ENCODE peak calls at places on chromosomes 13 and 19, in nine cellular contexts. J, G, D, C, F, Z, X, Q and A are unnamed samples.

GRCh38 chr13:93620366-93620765 is 393.8 kb downstream of the GPC6 start:
- DNase-seq in J (peak), G (no peak), D (no peak), C (no peak), F (no peak), Z (no peak), X (no peak), Q (no peak), A (no peak)

GRCh38 chr13:23372264-23372905 is 61.1 kb downstream of the SACS start:
- DNase-seq in J (peak), G (no peak), D (no peak), C (no peak), F (no peak), Z (peak), X (no peak), Q (no peak), A (no peak)

GRCh38 chr13:113080361-113080831 is 25.2 kb upstream of the F7 start:
- DNase-seq in J (no peak), G (no peak), D (no peak), C (no peak), F (no peak), Z (no peak), X (no peak), Q (no peak), A (peak)

GRCh38 chr19:47598407-47599349 is 10.3 kb upstream of the BICRA start:
- DNase-seq in J (peak), G (no peak), D (peak), C (no peak), F (no peak), Z (peak), X (peak), Q (peak), A (no peak)

GRCh38 chr19:38233740-38234251 is 9.8 kb upstream of the DPF1 start:
- DNase-seq in J (no peak), G (peak), D (no peak), C (peak), F (peak), Z (peak), X (peak), Q (peak), A (no peak)

GRCh38 chr13:111326981-111327642 is 6.7 kb downstream of the TEX29 start:
- DNase-seq in J (no peak), G (no peak), D (peak), C (no peak), F (no peak), Z (no peak), X (no peak), Q (no peak), A (no peak)

GRCh38 chr13:110758195-110758594 is 44.7 kb downstream of the ING1 start:
- DNase-seq in J (peak), G (no peak), D (no peak), C (no peak), F (no peak), Z (peak), X (no peak), Q (no peak), A (no peak)

GRCh38 chr19:7078007-7078406 is 8.5 kb downstream of the ZNF557 start:
- DNase-seq in J (no peak), G (no peak), D (no peak), C (no peak), F (no peak), Z (no peak), X (no peak), Q (no peak), A (no peak)

GRCh38 chr19:54207908-54208783 is 7.5 kb downstream of the RPS9 start:
- DNase-seq in J (peak), G (peak), D (peak), C (peak), F (no peak), Z (peak), X (peak), Q (peak), A (no peak)

GRCh38 chr13:67120872-67121531 is 109.1 kb downstream of the PCDH9 start:
- DNase-seq in J (peak), G (no peak), D (no peak), C (no peak), F (no peak), Z (peak), X (no peak), Q (no peak), A (no peak)

GRCh38 chr13:98504371-98504963 is 72.4 kb downstream of the STK24 start:
- DNase-seq in J (no peak), G (no peak), D (no peak), C (no peak), F (no peak), Z (no peak), X (no peak), Q (no peak), A (no peak)

GRCh38 chr19:47613165-47614146 is 4.5 kb downstream of the BICRA start:
- DNase-seq in J (peak), G (no peak), D (no peak), C (no peak), F (no peak), Z (peak), X (peak), Q (no peak), A (no peak)

GRCh38 chr19:42083537-42083936 is 7.6 kb downstream of the ZNF574 start:
- DNase-seq in J (no peak), G (no peak), D (no peak), C (no peak), F (no peak), Z (no peak), X (no peak), Q (no peak), A (no peak)

GRCh38 chr19:42079886-42080763 is 4.2 kb downstream of the ZNF574 start:
- DNase-seq in J (no peak), G (no peak), D (no peak), C (no peak), F (no peak), Z (no peak), X (no peak), Q (no peak), A (no peak)

GRCh38 chr19:42080764-42081375 is 4.9 kb downstream of the ZNF574 start:
- DNase-seq in J (no peak), G (no peak), D (no peak), C (no peak), F (no peak), Z (no peak), X (no peak), Q (no peak), A (no peak)

GRCh38 chr19:42079276-42079669 is 3.3 kb downstream of the ZNF574 start:
- DNase-seq in J (no peak), G (no peak), D (no peak), C (no peak), F (no peak), Z (no peak), X (no peak), Q (no peak), A (no peak)

GRCh38 chr19:42081584-42082258 is 5.8 kb downstream of the ZNF574 start:
- DNase-seq in J (peak), G (no peak), D (no peak), C (no peak), F (peak), Z (peak), X (no peak), Q (no peak), A (no peak)
- TF ChIP-seq CTCF in J (peak), G (no peak), D (no peak), C (peak), F (peak), Z (peak), X (no peak), Q (peak), A (peak)

DNA sequence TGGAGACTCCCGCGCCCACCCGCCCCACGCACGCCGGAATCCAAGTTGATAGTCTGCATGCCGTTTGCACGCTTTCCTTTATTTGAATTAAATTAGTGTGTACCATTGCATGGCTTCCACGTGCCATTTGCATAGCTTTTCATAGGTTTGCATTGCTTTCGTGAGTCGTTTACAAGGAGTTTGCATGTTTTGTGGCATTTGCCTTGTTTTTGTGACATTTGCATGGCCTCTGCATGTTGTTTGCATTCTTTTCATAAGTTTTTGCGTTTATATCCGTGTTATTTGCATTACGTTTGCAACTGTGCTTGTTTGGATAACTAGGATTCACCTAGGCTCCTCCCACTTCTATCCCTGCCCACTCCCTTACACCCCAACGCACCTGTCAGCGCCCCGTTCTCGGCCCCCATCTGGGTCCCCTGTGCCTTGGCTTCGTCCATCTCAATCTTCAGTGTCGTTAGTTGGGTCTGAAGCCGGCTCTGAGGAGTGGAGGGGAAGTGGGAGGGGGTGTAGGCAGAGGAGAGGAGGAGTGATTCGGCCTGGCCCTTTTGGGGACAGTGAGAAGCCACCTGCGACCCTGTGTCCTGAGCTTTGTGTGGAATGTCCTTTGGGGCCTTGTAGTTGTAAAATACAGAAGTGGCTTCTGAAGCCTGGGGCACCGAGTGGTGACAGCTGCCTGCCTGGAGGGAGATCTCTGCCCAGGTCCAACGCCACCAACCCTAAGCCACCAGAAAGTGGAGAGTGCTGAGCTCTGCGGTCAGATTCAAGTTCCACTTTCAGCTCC is 2.4 kb downstream of the CCDC194 start:
- DNase-seq in J (no peak), G (no peak), D (no peak), C (no peak), F (no peak), Z (no peak), X (no peak), Q (no peak), A (no peak)
- TF ChIP-seq CTCF in J (no peak), G (peak), D (no peak), C (no peak), F (peak), Z (no peak), X (no peak), Q (no peak), A (peak)

GRCh38 chr19:13762635-13763235 is 1.6 kb upstream of the MRI1 start:
- DNase-seq in J (no peak), G (no peak), D (no peak), C (no peak), F (no peak), Z (no peak), X (no peak), Q (no peak), A (peak)

GRCh38 chr19:13763300-13763699 is 1.0 kb upstream of the MRI1 start:
- DNase-seq in J (no peak), G (no peak), D (no peak), C (no peak), F (no peak), Z (no peak), X (no peak), Q (no peak), A (no peak)

GRCh38 chr19:13758795-13759194 is 5.5 kb upstream of the MRI1 start:
- DNase-seq in J (no peak), G (no peak), D (no peak), C (no peak), F (no peak), Z (no peak), X (no peak), Q (no peak), A (no peak)

GRCh38 chr19:13764101-13764807 is at the start of gene MRI1:
- DNase-seq in J (peak), G (peak), D (peak), C (peak), F (peak), Z (peak), X (peak), Q (peak), A (no peak)

DNA sequence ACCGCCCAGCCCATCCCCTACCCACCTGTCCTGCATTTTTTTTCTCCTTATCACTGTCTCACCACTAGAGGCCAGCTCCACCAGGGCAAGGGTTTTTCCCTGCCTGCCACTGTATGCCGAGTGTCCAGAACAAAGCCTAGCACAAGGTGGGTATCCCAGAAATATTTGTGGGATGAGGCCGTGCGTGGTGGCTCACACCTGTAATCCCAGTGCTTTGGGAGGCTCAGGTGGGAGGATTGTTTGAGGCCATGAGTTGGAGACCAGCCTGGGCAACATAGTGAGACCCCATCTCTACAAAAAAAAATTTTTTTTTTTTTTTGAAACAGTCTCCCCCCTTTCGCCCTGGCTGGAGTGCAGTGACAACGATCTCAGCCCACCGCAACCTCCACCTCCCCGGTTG is 2.9 kb upstream of the MRI1 start:
- DNase-seq in J (no peak), G (no peak), D (no peak), C (no peak), F (no peak), Z (no peak), X (no peak), Q (no peak), A (no peak)
- TF ChIP-seq CTCF in J (no peak), G (no peak), D (no peak), C (no peak), F (peak), Z (no peak), X (no peak), Q (no peak), A (peak)

DNA sequence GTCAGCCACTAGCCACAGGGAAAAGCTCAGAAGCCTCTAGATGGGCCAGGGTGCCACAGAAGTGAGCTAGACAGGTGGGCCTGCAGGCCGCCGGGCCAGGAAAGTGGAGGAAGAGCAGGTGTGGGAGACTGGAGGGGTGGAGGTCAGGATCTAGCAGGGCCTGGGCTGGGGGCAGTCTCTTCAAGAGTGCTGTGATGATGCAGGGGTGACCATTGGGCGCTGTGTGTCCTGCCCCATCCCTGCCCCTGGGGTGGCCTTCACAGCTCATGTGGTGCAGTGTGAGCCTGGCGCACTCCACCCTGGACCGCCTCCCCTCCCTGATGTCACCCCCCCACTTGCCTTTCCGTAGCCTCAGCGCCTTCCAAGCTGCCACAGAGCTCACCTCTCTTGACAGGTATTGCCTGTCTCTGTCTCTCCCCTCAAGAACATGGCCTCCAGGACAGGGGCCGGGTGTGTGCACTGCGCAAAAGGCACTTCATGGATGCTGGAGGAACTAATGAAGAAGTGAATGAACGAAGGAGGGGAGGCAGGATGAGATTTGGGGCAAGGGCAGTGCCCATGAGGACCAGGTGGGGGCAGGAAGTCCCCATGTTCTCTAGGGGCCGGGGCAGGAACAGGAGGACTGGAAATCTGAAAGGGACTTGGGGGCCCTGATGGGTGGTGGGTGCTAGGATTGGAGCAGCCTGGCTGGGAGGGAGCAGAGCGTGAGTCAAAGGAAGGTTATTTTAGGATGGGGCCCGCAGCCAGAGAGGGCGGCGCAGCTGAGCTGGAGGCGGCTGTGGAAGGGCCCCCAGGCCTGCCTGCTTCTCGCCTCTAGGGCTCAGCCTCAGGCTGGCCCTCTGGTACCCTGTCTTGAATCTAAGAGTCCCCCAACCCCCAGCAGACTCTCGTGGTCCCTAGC is 6.6 kb downstream of the SSBP4 start:
- DNase-seq in J (peak), G (no peak), D (peak), C (no peak), F (no peak), Z (peak), X (peak), Q (no peak), A (no peak)
- TF ChIP-seq CTCF in J (no peak), G (no peak), D (no peak), C (no peak), F (peak), Z (peak), X (peak), Q (no peak), A (peak)

GRCh38 chr19:2578911-2579677 is 103.2 kb downstream of the GADD45B start:
- DNase-seq in J (peak), G (peak), D (peak), C (peak), F (no peak), Z (peak), X (peak), Q (peak), A (peak)

GRCh38 chr19:2578391-2578826 is 102.5 kb downstream of the GADD45B start:
- DNase-seq in J (peak), G (no peak), D (no peak), C (no peak), F (no peak), Z (peak), X (no peak), Q (no peak), A (peak)

GRCh38 chr19:2577722-2578335 is 101.9 kb downstream of the GADD45B start:
- DNase-seq in J (no peak), G (no peak), D (no peak), C (no peak), F (no peak), Z (peak), X (no peak), Q (no peak), A (peak)

GRCh38 chr19:2582984-2583956 is 107.3 kb downstream of the GADD45B start:
- DNase-seq in J (no peak), G (no peak), D (no peak), C (no peak), F (peak), Z (peak), X (no peak), Q (no peak), A (no peak)

GRCh38 chr19:2579678-2580280 is 103.9 kb downstream of the GADD45B start:
- DNase-seq in J (no peak), G (no peak), D (peak), C (no peak), F (no peak), Z (no peak), X (no peak), Q (no peak), A (peak)
- TF ChIP-seq CTCF in J (peak), G (peak), D (no peak), C (no peak), F (peak), Z (no peak), X (no peak), Q (peak), A (peak)

GRCh38 chr13:95741584-95742563 is 64.9 kb downstream of the DNAJC3 start:
- DNase-seq in J (no peak), G (no peak), D (no peak), C (no peak), F (no peak), Z (no peak), X (no peak), Q (no peak), A (no peak)

GRCh38 chr13:95745289-95745688 is 68.3 kb downstream of the DNAJC3 start:
- DNase-seq in J (no peak), G (no peak), D (no peak), C (no peak), F (no peak), Z (no peak), X (no peak), Q (no peak), A (no peak)

GRCh38 chr13:95749545-95749944 is 72.6 kb downstream of the DNAJC3 start:
- DNase-seq in J (no peak), G (no peak), D (no peak), C (no peak), F (no peak), Z (no peak), X (no peak), Q (no peak), A (no peak)

GRCh38 chr13:95743192-95743591 is 66.3 kb downstream of the DNAJC3 start:
- DNase-seq in J (no peak), G (no peak), D (no peak), C (no peak), F (no peak), Z (no peak), X (no peak), Q (no peak), A (no peak)

DNA sequence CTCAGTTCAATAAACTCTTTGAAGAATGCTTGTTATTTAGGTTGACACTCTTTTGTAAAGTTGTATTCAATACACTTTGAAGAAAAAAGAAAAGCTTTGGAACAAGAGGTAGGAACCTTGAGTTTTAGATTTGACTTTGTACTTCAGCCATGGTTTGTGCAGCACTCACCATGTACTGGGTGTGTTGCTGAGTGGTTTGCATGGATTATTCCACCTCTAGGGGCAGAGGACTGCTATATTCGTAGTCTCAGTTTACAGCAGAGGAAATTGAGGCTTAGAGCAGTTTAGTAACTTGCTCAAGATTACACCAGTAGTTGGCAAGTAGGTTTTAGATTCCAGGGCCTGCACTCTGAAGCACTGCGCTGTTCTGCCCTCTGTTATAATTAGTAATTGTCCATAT is 68.8 kb downstream of the DNAJC3 start:
- DNase-seq in J (no peak), G (no peak), D (no peak), C (no peak), F (no peak), Z (no peak), X (no peak), Q (no peak), A (no peak)
- TF ChIP-seq CTCF in J (no peak), G (no peak), D (no peak), C (no peak), F (no peak), Z (peak), X (no peak), Q (no peak), A (peak)